ENCODE peak calls at places on chromosomes 11 and 22, in six cellular contexts. V is AG09309, G is tibial nerve, Q is choroid plexus epithelial cell, B is nephron progenitor cell, F is stomach. P is an unnamed sample.

GRCh38 chr11:59186130-59186594 is 14.2 kb downstream of the DTX4 start:
- DNase-seq in V (no peak), Q (no peak), G (no peak), B (peak), F (peak), P (no peak)

GRCh38 chr11:116294630-116295029 is 478.2 kb downstream of the BUD13 start:
- DNase-seq in V (no peak), F (no peak), G (no peak), B (no peak), Q (peak), P (no peak)

GRCh38 chr22:48658246-48658645 is 1169.4 kb downstream of the BRD1 start:
- DNase-seq in B (no peak), G (no peak), F (no peak), Q (no peak), V (no peak), P (no peak)

GRCh38 chr11:129917231-129917630 is 21.9 kb upstream of the NFRKB start:
- DNase-seq in V (no peak), F (no peak), B (no peak), G (no peak), Q (no peak), P (no peak)

GRCh38 chr22:41943661-41944209 is 3.2 kb downstream of the CENPM start:
- DNase-seq in V (no peak), G (no peak), B (no peak), F (peak), Q (no peak), P (no peak)

GRCh38 chr11:134609361-134610115 is 197.5 kb upstream of the B3GAT1 start:
- DNase-seq in F (no peak), G (no peak), Q (no peak), B (no peak), V (no peak), P (no peak)

GRCh38 chr11:18754308-18754707 is 28.3 kb upstream of the IGSF22 start:
- DNase-seq in V (no peak), Q (peak), G (no peak), B (no peak), F (no peak), P (no peak)

GRCh38 chr11:61498767-61499341 is 9.7 kb upstream of the LRRC10B start:
- DNase-seq in G (no peak), B (no peak), Q (no peak), V (no peak), F (no peak), P (no peak)

GRCh38 chr11:42311504-42311903 is 852.1 kb upstream of the LRRC4C start:
- DNase-seq in Q (no peak), V (no peak), F (no peak), B (no peak), G (no peak), P (no peak)

GRCh38 chr11:45374130-45374529 is 88.0 kb upstream of the SYT13 start:
- DNase-seq in V (no peak), F (no peak), Q (no peak), G (no peak), B (no peak), P (no peak)

GRCh38 chr22:30240541-30241417 is 5.8 kb downstream of the LIF start:
- DNase-seq in Q (no peak), G (no peak), V (no peak), B (no peak), F (no peak), P (no peak)

GRCh38 chr11:99370557-99371200 is 349.9 kb downstream of the CNTN5 start:
- DNase-seq in Q (peak), F (no peak), G (no peak), B (peak), V (peak), P (no peak)

GRCh38 chr22:46827781-46828180 is 65.3 kb downstream of the TBC1D22A start:
- DNase-seq in F (no peak), G (no peak), V (no peak), Q (no peak), B (no peak), P (no peak)

GRCh38 chr11:130964393-130964792 is 48.1 kb upstream of the SNX19 start:
- DNase-seq in G (no peak), Q (no peak), B (no peak), V (no peak), F (no peak), P (no peak)

GRCh38 chr11:10503777-10504176 is 37.2 kb downstream of the RNF141 start:
- DNase-seq in Q (no peak), V (no peak), B (no peak), G (no peak), F (no peak), P (no peak)

GRCh38 chr22:35542157-35542971 is 1.7 kb downstream of the RASD2 start:
- DNase-seq in B (peak), F (no peak), V (no peak), Q (no peak), G (no peak), P (no peak)

GRCh38 chr11:17476317-17477083 is at the start of gene ABCC8:
- DNase-seq in F (peak), B (peak), V (no peak), Q (no peak), G (no peak), P (peak)

GRCh38 chr22:50016988-50017700 is 4.6 kb upstream of the IL17REL start:
- DNase-seq in B (no peak), Q (no peak), G (no peak), F (peak), V (no peak), P (no peak)

GRCh38 chr22:38203090-38203810 is 1.5 kb downstream of the MAFF start:
- DNase-seq in Q (peak), G (no peak), F (peak), V (no peak), B (peak), P (no peak)

GRCh38 chr11:78079232-78080083 is at the start of gene NDUFC2:
- DNase-seq in B (peak), F (peak), V (peak), Q (peak), G (peak), P (peak)
- TF ChIP-seq CTCF in B (no peak), F (no peak), V (peak), Q (no peak), G (no peak), P (no peak)

GRCh38 chr11:57323503-57324153 is 1.1 kb downstream of the TNKS1BP1 start:
- DNase-seq in G (no peak), V (no peak), B (no peak), F (no peak), Q (peak), P (no peak)
- TF ChIP-seq CTCF in G (no peak), V (peak), B (no peak), F (no peak), Q (peak), P (no peak)

DNA sequence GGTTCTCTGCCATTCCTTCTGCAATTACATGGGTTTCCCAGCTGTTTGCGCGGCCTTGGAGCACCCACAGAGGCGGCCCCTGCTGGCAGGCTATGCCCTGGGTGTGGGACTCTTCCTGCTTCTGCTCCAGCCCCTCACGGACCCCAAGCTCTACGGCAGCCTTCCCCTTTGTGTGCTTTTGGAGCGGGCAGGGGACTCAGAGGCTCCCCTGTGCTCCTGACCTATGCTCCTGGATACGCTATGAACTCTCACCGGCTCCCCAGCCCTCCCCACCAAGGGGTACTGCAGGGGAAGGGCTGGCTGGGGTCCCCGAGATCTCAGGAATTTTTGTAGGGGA is 2.6 kb downstream of the RCE1 start:
- DNase-seq in B (no peak), Q (peak), F (peak), G (no peak), V (no peak), P (no peak)
- TF ChIP-seq CTCF in B (no peak), Q (peak), F (no peak), G (no peak), V (no peak), P (no peak)

GRCh38 chr11:35555238-35555887 is 29.9 kb upstream of the PAMR1 start:
- DNase-seq in G (no peak), V (no peak), Q (peak), F (no peak), B (no peak), P (no peak)

GRCh38 chr11:35553021-35553420 is 27.6 kb upstream of the PAMR1 start:
- DNase-seq in V (no peak), G (no peak), B (no peak), F (no peak), Q (peak), P (no peak)

GRCh38 chr11:35553831-35554230 is 28.4 kb upstream of the PAMR1 start:
- DNase-seq in V (peak), G (no peak), B (no peak), F (no peak), Q (peak), P (no peak)

GRCh38 chr11:35558468-35558867 is 33.1 kb upstream of the PAMR1 start:
- DNase-seq in Q (no peak), G (no peak), F (no peak), V (no peak), B (no peak), P (no peak)

DNA sequence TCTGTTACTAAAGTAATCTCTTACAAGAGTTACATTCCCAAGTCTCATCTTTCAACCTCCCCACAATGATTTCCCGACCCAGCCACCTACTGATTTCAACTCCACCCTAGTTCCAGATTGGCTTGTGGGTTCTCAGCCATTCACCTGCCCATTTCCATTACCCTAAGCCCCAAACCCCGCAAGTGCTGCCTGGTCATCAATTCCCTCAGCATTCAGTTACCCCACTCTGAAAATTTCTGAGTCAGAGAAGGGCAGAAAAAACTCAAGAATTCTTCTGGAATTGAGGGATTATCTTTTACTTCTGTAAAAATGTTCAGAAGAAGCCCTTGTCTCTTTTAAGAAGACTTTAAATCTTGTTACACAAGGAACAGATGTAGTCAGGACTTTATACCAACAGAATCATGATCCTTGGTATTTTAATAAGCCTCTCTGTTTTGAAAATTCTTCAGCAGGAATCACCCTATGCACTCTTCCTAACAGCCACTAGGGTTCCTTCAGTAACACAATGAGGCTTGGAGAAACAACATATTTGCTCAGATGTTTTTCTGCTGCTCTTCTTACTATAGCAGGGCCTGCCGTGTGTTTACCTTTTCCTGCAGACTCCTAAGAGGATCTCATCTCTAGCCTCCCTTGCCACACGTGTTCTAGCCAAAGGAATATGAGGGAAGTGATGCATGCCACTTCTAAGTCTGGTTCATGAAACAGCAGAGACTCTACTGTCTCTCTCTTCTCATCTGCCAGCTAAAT is 29.2 kb upstream of the PAMR1 start:
- DNase-seq in V (no peak), F (no peak), G (no peak), B (no peak), Q (peak), P (no peak)
- TF ChIP-seq CTCF in V (peak), F (no peak), G (peak), B (no peak), Q (peak), P (no peak)

GRCh38 chr11:67438121-67438902 is 830 bp upstream of the PTPRCAP start:
- DNase-seq in Q (no peak), G (no peak), B (no peak), V (no peak), F (peak), P (no peak)

GRCh38 chr11:67441082-67441683 is 2.1 kb downstream of the CORO1B start:
- DNase-seq in G (no peak), F (no peak), V (no peak), Q (no peak), B (no peak), P (no peak)

GRCh38 chr11:67440229-67441081 is 2.8 kb downstream of the CORO1B start:
- DNase-seq in B (no peak), Q (no peak), G (no peak), F (no peak), V (no peak), P (no peak)

GRCh38 chr11:67441731-67442401 is 1.4 kb downstream of the CORO1B start:
- DNase-seq in Q (no peak), V (no peak), F (no peak), B (no peak), G (no peak), P (no peak)

GRCh38 chr11:67439321-67440228 is 2.1 kb upstream of the PTPRCAP start:
- DNase-seq in Q (no peak), B (no peak), F (peak), G (no peak), V (no peak), P (no peak)
- TF ChIP-seq CTCF in Q (peak), B (no peak), F (no peak), G (no peak), V (peak), P (no peak)

GRCh38 chr11:62854013-62854824 is 14.8 kb upstream of the WDR74 start:
- DNase-seq in F (no peak), B (no peak), G (no peak), V (no peak), Q (no peak), P (no peak)

GRCh38 chr11:62854825-62855570 is 15.6 kb upstream of the WDR74 start:
- DNase-seq in V (no peak), B (no peak), Q (peak), G (no peak), F (no peak), P (no peak)

GRCh38 chr11:62856333-62856910 is 17.0 kb upstream of the WDR74 start:
- DNase-seq in V (no peak), F (no peak), B (no peak), Q (no peak), G (no peak), P (no peak)

GRCh38 chr11:62857541-62857982 is 18.2 kb upstream of the WDR74 start:
- DNase-seq in V (no peak), F (no peak), Q (no peak), B (no peak), G (no peak), P (no peak)

GRCh38 chr11:62855571-62856332 is 16.4 kb upstream of the WDR74 start:
- DNase-seq in Q (peak), G (peak), B (peak), F (peak), V (peak), P (peak)
- TF ChIP-seq CTCF in Q (no peak), G (no peak), B (no peak), F (no peak), V (no peak), P (no peak)

DNA sequence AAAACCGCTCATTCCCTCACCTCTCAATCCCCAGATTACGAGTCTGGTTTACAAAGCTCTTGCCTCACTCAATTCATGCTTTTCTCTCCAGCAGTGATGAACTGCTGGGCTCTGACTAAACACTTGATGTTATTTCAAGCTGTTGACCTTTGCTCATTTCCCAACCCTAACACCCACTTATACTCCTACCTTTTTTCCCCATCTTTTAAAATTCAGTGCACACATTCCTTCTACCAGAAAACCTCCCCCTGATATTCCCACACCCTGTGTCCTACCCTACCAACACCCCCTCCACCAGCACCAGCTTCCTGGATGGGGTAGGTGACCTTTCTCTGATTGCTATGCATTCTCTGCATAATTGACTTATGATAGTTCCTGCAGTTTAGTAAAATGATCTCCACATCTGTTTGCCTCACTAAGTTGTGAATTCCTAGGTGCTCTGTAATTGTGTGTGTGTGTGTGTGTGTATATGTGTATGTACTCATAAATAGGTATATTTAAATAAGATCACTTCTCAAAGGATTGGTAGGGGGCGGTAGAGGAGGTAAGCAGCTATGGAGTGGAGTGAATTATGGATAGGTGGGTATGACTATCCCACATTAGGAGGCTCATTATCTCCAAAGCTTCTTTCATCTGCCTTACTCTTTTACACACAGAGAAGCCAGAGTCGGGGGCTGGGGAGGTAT is 842 bp downstream of the HEPACAM start:
- DNase-seq in F (no peak), G (no peak), V (peak), B (no peak), Q (peak), P (no peak)
- TF ChIP-seq CTCF in F (no peak), G (no peak), V (peak), B (no peak), Q (peak), P (no peak)

GRCh38 chr11:57390535-57390934 is at the start of gene PRG2:
- DNase-seq in B (no peak), V (no peak), Q (no peak), F (no peak), G (no peak), P (no peak)

GRCh38 chr11:57386178-57386945 is 4.1 kb downstream of the PRG2 start:
- DNase-seq in F (no peak), V (no peak), G (no peak), Q (peak), B (no peak), P (no peak)

GRCh38 chr11:57391111-57391510 is 661 bp upstream of the PRG2 start:
- DNase-seq in G (no peak), V (no peak), Q (no peak), B (no peak), F (no peak), P (no peak)

GRCh38 chr11:57391546-57391945 is 1.1 kb upstream of the PRG2 start:
- DNase-seq in G (no peak), F (no peak), Q (no peak), V (no peak), B (no peak), P (no peak)

GRCh38 chr11:57387284-57388030 is 3.0 kb downstream of the PRG2 start:
- DNase-seq in V (no peak), Q (peak), F (no peak), B (no peak), G (no peak), P (no peak)
- TF ChIP-seq CTCF in V (peak), Q (peak), F (no peak), B (no peak), G (no peak), P (no peak)

DNA sequence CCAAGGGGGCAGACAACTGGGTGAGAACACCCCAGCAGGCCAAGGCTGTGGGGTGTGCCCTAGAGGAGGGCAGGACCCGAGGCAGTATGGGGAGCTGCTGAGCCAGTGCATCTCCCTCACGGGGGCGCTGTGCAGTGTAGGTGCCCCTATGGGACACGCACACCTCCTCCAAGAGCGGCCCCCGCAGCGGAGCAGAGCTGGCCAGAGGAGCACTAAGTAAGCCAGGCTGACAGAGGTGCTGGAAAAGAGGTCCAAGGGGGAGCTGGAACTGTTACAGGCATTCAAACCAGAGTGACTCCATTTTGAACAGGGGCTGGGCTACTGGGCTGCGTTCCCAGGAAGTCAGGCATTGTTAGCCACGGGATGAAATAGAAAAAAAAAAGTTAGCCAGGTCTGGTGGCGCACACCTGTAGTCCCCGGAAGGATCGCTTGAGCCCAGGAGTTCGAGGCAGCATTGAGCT is 41.8 kb downstream of the TST start:
- DNase-seq in G (peak), F (peak), B (peak), V (no peak), Q (peak), P (no peak)
- TF ChIP-seq CTCF in G (no peak), F (no peak), B (no peak), V (peak), Q (peak), P (peak)